ENCODE peak calls at places on chromosomes 5 and 9, in nine cellular contexts. Z is AG09319; R is HTR-8/SVneo; E is stimulated activated CD8-positive, alpha-beta memory T cell treated with anti-CD3 and anti-CD28 coated beads, Interleukin-2, amount 100 ng/mL, for 48 hours; H is right atrium auricular region; N is left lung; L is esophagus squamous epithelium; U is type B pancreatic cell; K is ecto neural progenitor cell. F is an unnamed sample.

GRCh38 chr9:133892193-133892920 is 99.8 kb downstream of the VAV2 start:
- DNase-seq in Z (no peak), R (no peak), E (no peak), H (no peak), N (no peak), L (no peak), U (no peak), K (no peak), F (no peak)

GRCh38 chr5:117947836-117948235 is 1040.5 kb downstream of the DTWD2 start:
- DNase-seq in Z (no peak), R (no peak), E (no peak), H (no peak), N (no peak), L (no peak), U (no peak), K (no peak), F (no peak)

GRCh38 chr5:137310051-137310730 is 188.9 kb downstream of the SPOCK1 start:
- DNase-seq in Z (peak), R (peak), E (no peak), H (no peak), N (no peak), L (no peak), U (no peak), K (no peak), F (no peak)

GRCh38 chr5:126444137-126444536 is 20.9 kb downstream of the GRAMD2B start:
- DNase-seq in Z (no peak), R (no peak), E (no peak), H (no peak), N (no peak), L (no peak), U (no peak), K (no peak), F (no peak)

GRCh38 chr5:67702008-67702407 is 505.4 kb upstream of the CD180 start:
- DNase-seq in Z (no peak), R (no peak), E (no peak), H (no peak), N (no peak), L (no peak), U (no peak), K (no peak), F (no peak)

GRCh38 chr5:151708126-151708525 is 21.4 kb upstream of the SPARC start:
- DNase-seq in Z (no peak), R (no peak), E (no peak), H (no peak), N (no peak), L (no peak), U (no peak), K (no peak), F (no peak)

GRCh38 chr9:132987021-132987620 is 8.6 kb downstream of the GFI1B start:
- DNase-seq in Z (no peak), R (no peak), E (no peak), H (no peak), N (no peak), L (no peak), U (no peak), K (peak), F (no peak)

GRCh38 chr9:12697719-12698118 is 4.5 kb downstream of the TYRP1 start:
- DNase-seq in Z (no peak), R (no peak), E (no peak), H (no peak), N (no peak), L (no peak), U (no peak), K (no peak), F (no peak)

GRCh38 chr9:7542648-7543165 is 256.9 kb downstream of the DMAC1 start:
- DNase-seq in Z (no peak), R (no peak), E (no peak), H (no peak), N (no peak), L (no peak), U (no peak), K (no peak), F (peak)

GRCh38 chr5:43769576-43770352 is 166.8 kb downstream of the NNT start:
- DNase-seq in Z (peak), R (no peak), E (no peak), H (peak), N (no peak), L (no peak), U (no peak), K (no peak), F (no peak)

GRCh38 chr5:109062669-109063068 is 315.0 kb downstream of the FER start:
- DNase-seq in Z (peak), R (no peak), E (no peak), H (no peak), N (no peak), L (no peak), U (no peak), K (no peak), F (no peak)

GRCh38 chr5:97098864-97099454 is 43.5 kb downstream of the LIX1 start:
- DNase-seq in Z (no peak), R (no peak), E (no peak), H (no peak), N (no peak), L (no peak), U (no peak), K (no peak), F (no peak)

GRCh38 chr9:89052470-89053097 is 61.3 kb downstream of the S1PR3 start:
- DNase-seq in Z (no peak), R (no peak), E (no peak), H (peak), N (no peak), L (no peak), U (no peak), K (no peak), F (no peak)

GRCh38 chr5:98771389-98772109 is 1.9 kb upstream of the RGMB start:
- DNase-seq in Z (peak), R (peak), E (no peak), H (peak), N (no peak), L (no peak), U (no peak), K (peak), F (peak)

GRCh38 chr9:113526841-113527240 is 63.3 kb downstream of the RGS3 start:
- DNase-seq in Z (no peak), R (no peak), E (no peak), H (no peak), N (no peak), L (no peak), U (no peak), K (no peak), F (no peak)

GRCh38 chr5:149414405-149415244 is 35.5 kb upstream of the IL17B start:
- DNase-seq in Z (no peak), R (no peak), E (no peak), H (no peak), N (no peak), L (no peak), U (no peak), K (no peak), F (peak)

GRCh38 chr9:91433180-91433579 is 9.5 kb upstream of the NFIL3 start:
- DNase-seq in Z (peak), R (no peak), E (no peak), H (no peak), N (no peak), L (no peak), U (no peak), K (no peak), F (no peak)

GRCh38 chr5:164345173-164345572 is 839.8 kb downstream of the MAT2B start:
- DNase-seq in Z (no peak), R (no peak), E (no peak), H (no peak), N (no peak), L (no peak), U (no peak), K (no peak), F (no peak)

GRCh38 chr5:113514263-113514590 is 733 bp downstream of the YTHDC2 start:
- DNase-seq in Z (no peak), R (no peak), E (peak), H (no peak), N (no peak), L (no peak), U (no peak), K (no peak), F (no peak)

GRCh38 chr5:157918811-157919742 is 60.1 kb upstream of the CLINT1 start:
- DNase-seq in Z (peak), R (no peak), E (no peak), H (no peak), N (peak), L (no peak), U (no peak), K (no peak), F (no peak)

GRCh38 chr5:81151546-81151945 is 81.6 kb upstream of the CKMT2 start:
- DNase-seq in Z (peak), R (no peak), E (no peak), H (no peak), N (no peak), L (no peak), U (no peak), K (no peak), F (no peak)

F was measured in glutamatergic neuron.